ENCODE peak calls at places on chromosomes 5 and 9, in six cellular contexts. One of them, this sample, is unnamed.

GRCh38 chr9:129853614-129854013 is 18.4 kb downstream of the USP20 start:
- DNase-seq in tibial artery: no peak
- DNase-seq in lower lobe of right lung: no peak
- DNase-seq in pancreas: no peak
- DNase-seq in ovary: no peak
- DNase-seq in psoas muscle: no peak
- DNase-seq in this sample: no peak

GRCh38 chr9:110029815-110030480 is 178.0 kb downstream of the C9orf152 start:
- DNase-seq in tibial artery: no peak
- DNase-seq in ovary: no peak
- DNase-seq in psoas muscle: no peak
- DNase-seq in pancreas: no peak
- DNase-seq in lower lobe of right lung: no peak
- DNase-seq in this sample: no peak

GRCh38 chr9:121851641-121852091 is 200.2 kb downstream of the DAB2IP start:
- DNase-seq in tibial artery: peak
- DNase-seq in ovary: peak
- DNase-seq in lower lobe of right lung: no peak
- DNase-seq in pancreas: no peak
- DNase-seq in psoas muscle: no peak
- DNase-seq in this sample: no peak

GRCh38 chr5:121525731-121526130 is 326.0 kb upstream of the FTMT start:
- DNase-seq in pancreas: no peak
- DNase-seq in ovary: no peak
- DNase-seq in tibial artery: no peak
- DNase-seq in lower lobe of right lung: no peak
- DNase-seq in psoas muscle: no peak
- DNase-seq in this sample: no peak

GRCh38 chr5:126007841-126008240 is 415.4 kb upstream of the GRAMD2B start:
- DNase-seq in lower lobe of right lung: no peak
- DNase-seq in psoas muscle: no peak
- DNase-seq in tibial artery: no peak
- DNase-seq in pancreas: no peak
- DNase-seq in ovary: no peak
- DNase-seq in this sample: no peak

GRCh38 chr5:78509884-78510769 is 138.4 kb downstream of the LHFPL2 start:
- DNase-seq in tibial artery: peak
- DNase-seq in ovary: peak
- DNase-seq in psoas muscle: peak
- DNase-seq in lower lobe of right lung: peak
- DNase-seq in pancreas: peak
- DNase-seq in this sample: peak

GRCh38 chr9:131228096-131228495 is 48.2 kb downstream of the FAM78A start:
- DNase-seq in pancreas: no peak
- DNase-seq in psoas muscle: peak
- DNase-seq in tibial artery: no peak
- DNase-seq in ovary: no peak
- DNase-seq in lower lobe of right lung: no peak
- DNase-seq in this sample: no peak

GRCh38 chr5:141512390-141513020 is 23.6 kb downstream of the PCDHGC5 start:
- DNase-seq in tibial artery: peak
- DNase-seq in lower lobe of right lung: peak
- DNase-seq in psoas muscle: peak
- DNase-seq in pancreas: peak
- DNase-seq in ovary: peak
- DNase-seq in this sample: peak

GRCh38 chr5:131994533-131995226 is 16.8 kb downstream of the ACSL6 start:
- DNase-seq in psoas muscle: no peak
- DNase-seq in tibial artery: no peak
- DNase-seq in ovary: no peak
- DNase-seq in lower lobe of right lung: peak
- DNase-seq in pancreas: no peak
- DNase-seq in this sample: no peak

GRCh38 chr5:132032156-132032555 is 20.7 kb upstream of the ACSL6 start:
- DNase-seq in tibial artery: no peak
- DNase-seq in psoas muscle: no peak
- DNase-seq in ovary: no peak
- DNase-seq in pancreas: no peak
- DNase-seq in lower lobe of right lung: no peak
- DNase-seq in this sample: no peak

GRCh38 chr9:106653111-106653697 is 209.8 kb upstream of the ZNF462 start:
- DNase-seq in pancreas: no peak
- DNase-seq in ovary: no peak
- DNase-seq in tibial artery: peak
- DNase-seq in lower lobe of right lung: no peak
- DNase-seq in psoas muscle: peak
- DNase-seq in this sample: no peak

GRCh38 chr5:9149988-9150387 is 395.9 kb downstream of the SEMA5A start:
- DNase-seq in tibial artery: no peak
- DNase-seq in lower lobe of right lung: no peak
- DNase-seq in psoas muscle: no peak
- DNase-seq in pancreas: no peak
- DNase-seq in ovary: no peak
- DNase-seq in this sample: no peak

GRCh38 chr5:60563696-60564324 is 136.2 kb downstream of the DEPDC1B start:
- DNase-seq in pancreas: no peak
- DNase-seq in psoas muscle: no peak
- DNase-seq in tibial artery: no peak
- DNase-seq in lower lobe of right lung: no peak
- DNase-seq in ovary: no peak
- DNase-seq in this sample: no peak

GRCh38 chr9:4833781-4834560 is 41.2 kb downstream of the RCL1 start:
- DNase-seq in ovary: no peak
- DNase-seq in tibial artery: no peak
- DNase-seq in pancreas: no peak
- DNase-seq in lower lobe of right lung: no peak
- DNase-seq in psoas muscle: no peak
- DNase-seq in this sample: no peak

GRCh38 chr9:112119225-112120045 is 55.7 kb downstream of the SUSD1 start:
- DNase-seq in tibial artery: no peak
- DNase-seq in lower lobe of right lung: no peak
- DNase-seq in psoas muscle: no peak
- DNase-seq in ovary: no peak
- DNase-seq in pancreas: peak
- DNase-seq in this sample: peak

GRCh38 chr9:2087500-2088313 is 72.6 kb downstream of the SMARCA2 start:
- DNase-seq in psoas muscle: no peak
- DNase-seq in pancreas: no peak
- DNase-seq in tibial artery: no peak
- DNase-seq in ovary: no peak
- DNase-seq in lower lobe of right lung: no peak
- DNase-seq in this sample: no peak

GRCh38 chr5:17132444-17133083 is 84.9 kb upstream of the BASP1 start:
- DNase-seq in pancreas: no peak
- DNase-seq in psoas muscle: no peak
- DNase-seq in tibial artery: no peak
- DNase-seq in ovary: no peak
- DNase-seq in lower lobe of right lung: no peak
- DNase-seq in this sample: peak
- TF ChIP-seq CTCF in pancreas: peak
- TF ChIP-seq CTCF in psoas muscle: peak
- TF ChIP-seq CTCF in tibial artery: peak
- TF ChIP-seq CTCF in ovary: peak
- TF ChIP-seq CTCF in lower lobe of right lung: peak
- TF ChIP-seq CTCF in this sample: peak

GRCh38 chr5:115815693-115816225 is 700 bp downstream of the CDO1 start:
- DNase-seq in ovary: peak
- DNase-seq in psoas muscle: peak
- DNase-seq in lower lobe of right lung: no peak
- DNase-seq in tibial artery: peak
- DNase-seq in pancreas: no peak
- DNase-seq in this sample: no peak
- H3K4me3 ChIP-seq in ovary: peak
- H3K4me3 ChIP-seq in psoas muscle: peak
- H3K4me3 ChIP-seq in lower lobe of right lung: peak
- H3K4me3 ChIP-seq in tibial artery: peak
- H3K4me3 ChIP-seq in pancreas: peak
- H3K4me3 ChIP-seq in this sample: no peak

DNA sequence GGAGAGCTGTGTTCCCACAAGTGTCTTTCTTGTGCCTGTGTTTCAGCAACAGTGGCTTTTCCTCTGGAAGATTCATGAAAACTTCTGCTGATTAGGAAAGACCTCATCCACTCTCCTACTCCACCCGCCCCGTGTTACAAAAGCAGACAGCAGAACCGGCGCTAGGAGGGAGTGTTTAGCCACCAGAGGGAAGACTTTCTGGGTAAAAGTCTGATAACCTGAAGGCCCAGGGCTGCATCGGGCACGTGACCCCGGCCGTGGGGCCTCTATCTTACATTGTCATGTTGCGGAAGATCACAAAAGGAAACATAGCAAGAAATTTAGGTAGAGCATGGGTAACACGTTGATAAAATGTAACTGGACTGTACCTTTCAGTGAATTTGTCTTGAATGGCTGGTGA is 32.0 kb upstream of the DMRT2 start:
- DNase-seq in pancreas: no peak
- DNase-seq in tibial artery: no peak
- DNase-seq in psoas muscle: peak
- DNase-seq in ovary: no peak
- DNase-seq in lower lobe of right lung: no peak
- DNase-seq in this sample: peak
- TF ChIP-seq CTCF in pancreas: no peak
- TF ChIP-seq CTCF in tibial artery: no peak
- TF ChIP-seq CTCF in psoas muscle: peak
- TF ChIP-seq CTCF in ovary: no peak
- TF ChIP-seq CTCF in lower lobe of right lung: peak
- TF ChIP-seq CTCF in this sample: peak

DNA sequence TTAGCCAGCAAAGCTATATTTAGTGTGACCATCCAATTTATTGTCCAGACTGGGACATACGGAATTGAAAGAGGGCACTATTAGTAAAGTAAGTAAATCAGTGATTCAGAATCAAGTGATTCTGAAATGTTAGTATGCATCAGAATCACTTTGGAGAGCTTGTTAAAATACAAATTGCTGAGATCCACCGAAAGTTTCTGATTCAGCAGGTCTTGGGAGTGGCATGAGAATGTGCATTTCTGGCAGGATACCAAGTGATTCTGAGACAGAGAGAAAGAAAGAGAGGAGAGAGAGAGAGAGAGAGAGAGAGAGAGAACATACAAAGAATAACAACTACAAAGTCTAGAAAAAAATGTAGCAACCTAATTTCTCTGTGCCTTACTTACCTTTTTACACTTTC is 65.4 kb upstream of the ASTN2 start:
- DNase-seq in ovary: no peak
- DNase-seq in psoas muscle: no peak
- DNase-seq in lower lobe of right lung: no peak
- DNase-seq in pancreas: no peak
- DNase-seq in tibial artery: no peak
- DNase-seq in this sample: no peak
- H3K4me3 ChIP-seq in ovary: no peak
- H3K4me3 ChIP-seq in psoas muscle: no peak
- H3K4me3 ChIP-seq in lower lobe of right lung: no peak
- H3K4me3 ChIP-seq in pancreas: no peak
- H3K4me3 ChIP-seq in tibial artery: no peak
- H3K4me3 ChIP-seq in this sample: no peak

GRCh38 chr5:179771496-179771895 is 22.3 kb upstream of the LTC4S start:
- DNase-seq in pancreas: no peak
- DNase-seq in lower lobe of right lung: no peak
- DNase-seq in tibial artery: no peak
- DNase-seq in ovary: no peak
- DNase-seq in psoas muscle: no peak
- DNase-seq in this sample: no peak

GRCh38 chr5:179773686-179774040 is 20.1 kb upstream of the LTC4S start:
- DNase-seq in psoas muscle: no peak
- DNase-seq in lower lobe of right lung: no peak
- DNase-seq in tibial artery: no peak
- DNase-seq in pancreas: no peak
- DNase-seq in ovary: no peak
- DNase-seq in this sample: no peak

GRCh38 chr5:179776413-179776938 is 17.3 kb upstream of the LTC4S start:
- DNase-seq in pancreas: no peak
- DNase-seq in psoas muscle: no peak
- DNase-seq in lower lobe of right lung: no peak
- DNase-seq in tibial artery: no peak
- DNase-seq in ovary: no peak
- DNase-seq in this sample: no peak

GRCh38 chr5:179772355-179772754 is 21.4 kb upstream of the LTC4S start:
- DNase-seq in pancreas: no peak
- DNase-seq in tibial artery: no peak
- DNase-seq in lower lobe of right lung: no peak
- DNase-seq in psoas muscle: no peak
- DNase-seq in ovary: no peak
- DNase-seq in this sample: no peak

DNA sequence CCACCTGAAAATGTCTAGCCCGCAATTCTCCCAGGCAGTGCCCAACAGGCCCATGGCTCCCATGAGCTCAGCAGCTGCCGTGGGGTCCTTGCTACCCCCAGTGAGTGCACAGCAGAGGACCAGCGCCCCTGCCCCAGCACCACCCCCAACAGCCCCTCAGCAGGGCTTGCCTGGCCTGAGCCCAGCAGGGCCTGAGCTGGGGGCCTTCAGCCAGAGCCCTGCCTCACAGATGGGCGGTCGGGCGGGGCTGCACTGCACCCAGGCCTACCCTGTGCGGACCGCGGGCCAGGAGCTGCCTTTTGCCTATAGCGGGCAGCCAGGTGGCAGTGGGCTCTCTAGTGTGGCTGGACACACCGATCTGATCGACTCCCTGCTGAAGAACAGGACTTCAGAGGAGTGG is 19.3 kb upstream of the LTC4S start:
- DNase-seq in tibial artery: no peak
- DNase-seq in psoas muscle: no peak
- DNase-seq in lower lobe of right lung: no peak
- DNase-seq in ovary: no peak
- DNase-seq in pancreas: no peak
- DNase-seq in this sample: no peak
- TF ChIP-seq CTCF in tibial artery: no peak
- TF ChIP-seq CTCF in psoas muscle: no peak
- TF ChIP-seq CTCF in lower lobe of right lung: no peak
- TF ChIP-seq CTCF in ovary: no peak
- TF ChIP-seq CTCF in pancreas: no peak
- TF ChIP-seq CTCF in this sample: no peak

This sample was measured in mucosa of descending colon.